ENCODE peak calls at places on chromosomes 16 and 17, in ten cellular contexts. E is lung, C is body of pancreas, Q is skeletal muscle cell, F is neural progenitor cell, B is thyroid gland, K is fibroblast of pulmonary artery, Z is lower lobe of right lung, I is foreskin fibroblast, S is psoas muscle. T is an unnamed sample.

GRCh38 chr17:77924757-77925336 is 33.7 kb upstream of the TNRC6C start:
- DNase-seq in Z (no peak), S (no peak), Q (peak), K (peak), C (peak), B (no peak), E (no peak), I (no peak), F (peak), T (no peak)

GRCh38 chr17:28684963-28685362 is 23.0 kb downstream of the SUPT6H start:
- DNase-seq in S (peak), I (peak), K (peak), F (no peak), Z (no peak), E (no peak), B (peak), Q (no peak), C (peak), T (peak)

GRCh38 chr17:49108318-49108717 is 24.3 kb upstream of the B4GALNT2 start:
- DNase-seq in Q (peak), Z (no peak), I (peak), E (no peak), K (peak), S (no peak), F (no peak), C (peak), B (peak), T (peak)

GRCh38 chr17:82058230-82058854 is 6.6 kb downstream of the GPS1 start:
- DNase-seq in F (no peak), S (no peak), E (no peak), K (no peak), I (peak), C (no peak), Z (no peak), B (no peak), Q (no peak), T (no peak)

GRCh38 chr16:86926695-86927094 is 348.3 kb downstream of the FOXL1 start:
- DNase-seq in S (no peak), Q (no peak), Z (no peak), B (no peak), C (no peak), E (no peak), F (no peak), I (no peak), K (no peak), T (no peak)

GRCh38 chr17:80270104-80270503 is 9.5 kb downstream of the RNF213 start:
- DNase-seq in B (no peak), E (no peak), S (no peak), Z (no peak), Q (no peak), I (no peak), C (no peak), K (no peak), F (peak), T (no peak)

GRCh38 chr17:33779399-33779697 is 475.7 kb upstream of the CCL2 start:
- DNase-seq in C (no peak), Q (no peak), K (no peak), F (no peak), E (no peak), I (no peak), B (no peak), S (no peak), Z (no peak), T (no peak)

GRCh38 chr17:3575506-3575905 is 17.9 kb upstream of the TRPV3 start:
- DNase-seq in E (no peak), B (no peak), I (peak), F (no peak), C (no peak), K (peak), S (no peak), Q (no peak), Z (no peak), T (no peak)

GRCh38 chr16:69371564-69371963 is 14.2 kb downstream of the TERF2 start:
- DNase-seq in F (no peak), E (no peak), Z (no peak), B (no peak), S (no peak), C (no peak), Q (no peak), I (no peak), K (no peak), T (no peak)

GRCh38 chr17:63293310-63293709 is 152.8 kb downstream of the CYB561 start:
- DNase-seq in F (no peak), S (no peak), C (no peak), K (peak), I (peak), B (no peak), Z (no peak), E (no peak), Q (no peak), T (no peak)

GRCh38 chr16:20348365-20349185 is 3.9 kb downstream of the UMOD start:
- DNase-seq in C (peak), K (no peak), Z (peak), F (peak), S (no peak), B (no peak), Q (no peak), I (no peak), E (no peak), T (peak)

GRCh38 chr17:76446449-76447231 is 6.3 kb downstream of the UBE2O start:
- DNase-seq in Z (no peak), K (peak), S (no peak), F (no peak), C (peak), Q (peak), E (peak), I (peak), B (peak), T (no peak)

GRCh38 chr16:12703935-12704334 is 99.8 kb downstream of the CPPED1 start:
- DNase-seq in S (no peak), C (no peak), Z (no peak), Q (no peak), I (peak), F (no peak), K (no peak), B (peak), E (no peak), T (no peak)

GRCh38 chr17:57549996-57550395 is 195.1 kb downstream of the CCDC182 start:
- DNase-seq in C (no peak), K (no peak), Z (no peak), S (no peak), F (peak), Q (no peak), I (no peak), E (no peak), B (no peak), T (no peak)

GRCh38 chr17:57550671-57551315 is 194.3 kb downstream of the CCDC182 start:
- DNase-seq in K (no peak), I (no peak), B (no peak), F (no peak), Q (no peak), E (no peak), Z (no peak), S (no peak), C (no peak), T (no peak)

GRCh38 chr17:57553525-57553924 is 191.6 kb downstream of the CCDC182 start:
- DNase-seq in I (no peak), E (no peak), F (no peak), S (no peak), Z (no peak), C (no peak), B (no peak), K (peak), Q (no peak), T (no peak)

GRCh38 chr17:57552114-57552601 is 192.9 kb downstream of the CCDC182 start:
- DNase-seq in Z (no peak), Q (no peak), B (peak), F (peak), S (peak), E (no peak), I (peak), K (peak), C (no peak), T (no peak)

DNA sequence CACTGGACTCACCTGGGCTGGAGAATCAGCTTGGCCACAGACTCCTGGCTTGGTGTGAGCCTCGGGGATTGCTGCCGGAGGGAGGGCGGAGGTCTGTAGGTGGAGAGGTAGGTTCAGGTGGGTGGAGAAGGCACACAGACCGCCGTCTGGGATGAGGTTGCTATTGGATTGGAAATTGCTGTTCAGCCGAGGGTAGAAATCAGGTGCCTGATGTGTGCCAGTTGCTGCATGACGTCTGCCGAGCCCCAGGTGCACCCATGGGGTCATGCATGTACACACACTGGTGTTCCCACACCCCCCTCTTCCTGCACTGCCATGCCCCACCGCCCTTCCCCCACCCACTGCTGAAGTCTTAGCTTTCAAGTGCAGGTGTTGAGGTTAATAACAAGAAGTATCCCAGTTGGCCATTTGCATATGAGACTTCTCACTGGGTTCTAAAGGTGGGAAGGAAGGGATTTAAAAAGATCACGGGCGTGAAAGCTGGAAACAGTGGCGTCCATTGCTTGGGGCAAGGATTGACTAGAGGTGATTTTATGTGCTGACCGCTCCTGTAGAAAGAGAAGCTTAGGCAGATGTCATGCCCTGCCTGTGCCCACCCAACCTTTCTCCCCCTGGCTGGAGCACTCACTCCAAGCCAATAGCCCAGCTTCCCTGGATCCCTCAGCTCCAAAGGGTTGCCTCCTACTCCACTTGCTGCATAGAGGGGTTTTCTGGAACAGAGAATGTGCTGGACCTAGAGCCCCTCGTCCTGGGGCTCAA is 193.6 kb downstream of the CCDC182 start:
- DNase-seq in Z (no peak), B (no peak), E (no peak), Q (no peak), C (no peak), F (no peak), S (no peak), K (no peak), I (no peak), T (no peak)
- H3K4me3 ChIP-seq in Z (no peak), B (no peak), E (no peak), Q (no peak), C (no peak), F (no peak), S (no peak), K (no peak), I (no peak), T (no peak)

DNA sequence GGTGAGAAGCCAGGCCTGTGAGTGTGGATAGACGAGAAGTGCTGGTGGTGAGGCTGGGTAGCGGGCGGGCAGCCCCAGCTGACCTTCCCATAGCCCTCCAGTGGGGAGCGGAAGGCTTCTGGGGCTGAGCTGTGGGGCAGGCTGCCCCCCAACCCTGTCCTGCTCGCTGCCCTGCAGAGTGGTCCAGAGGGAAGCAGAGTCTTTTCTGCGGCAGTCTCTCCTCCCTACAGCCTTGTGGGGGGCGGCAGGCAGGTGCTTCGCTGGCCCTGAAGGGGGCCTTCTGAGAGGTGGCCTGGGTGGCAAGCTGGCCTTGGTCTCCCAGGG is 3.7 kb downstream of the NLGN2 start:
- DNase-seq in B (no peak), Z (no peak), S (no peak), E (no peak), K (no peak), F (no peak), I (no peak), C (no peak), Q (no peak), T (no peak)
- H3K4me3 ChIP-seq in B (no peak), Z (no peak), S (no peak), E (no peak), K (no peak), F (no peak), I (no peak), C (no peak), Q (no peak), T (no peak)

GRCh38 chr17:60135951-60136666 is 13.7 kb upstream of the CA4 start:
- DNase-seq in C (no peak), S (no peak), Z (peak), K (no peak), E (no peak), Q (no peak), B (no peak), F (no peak), I (no peak), T (no peak)
- H3K4me3 ChIP-seq in C (no peak), S (peak), Z (peak), K (peak), E (no peak), Q (peak), B (no peak), F (peak), I (peak), T (no peak)

GRCh38 chr17:83084214-83084613 is 4.8 kb downstream of the METRNL start:
- DNase-seq in Q (no peak), C (no peak), F (no peak), K (no peak), E (no peak), Z (no peak), I (no peak), S (no peak), B (no peak), T (no peak)

GRCh38 chr17:83085526-83086196 is 6.3 kb downstream of the METRNL start:
- DNase-seq in C (no peak), Z (no peak), Q (no peak), I (no peak), K (no peak), E (no peak), F (no peak), S (no peak), B (no peak), T (no peak)

GRCh38 chr17:83085103-83085502 is 5.7 kb downstream of the METRNL start:
- DNase-seq in Z (no peak), E (no peak), Q (no peak), C (no peak), B (no peak), S (no peak), I (no peak), K (no peak), F (no peak), T (no peak)

GRCh38 chr17:83083368-83084201 is 4.2 kb downstream of the METRNL start:
- DNase-seq in E (no peak), S (no peak), Z (no peak), C (no peak), I (peak), Q (peak), F (no peak), K (peak), B (peak), T (no peak)

GRCh38 chr17:83084621-83085056 is 5.2 kb downstream of the METRNL start:
- DNase-seq in Q (no peak), K (no peak), E (peak), I (no peak), S (no peak), F (no peak), B (peak), C (no peak), Z (peak), T (no peak)
- H3K4me3 ChIP-seq in Q (no peak), K (no peak), E (no peak), I (peak), S (no peak), F (no peak), B (no peak), C (no peak), Z (peak), T (no peak)